ENCODE peak calls at places on chromosomes 6 and 20, in seven cellular contexts. One of them, this sample, is unnamed.

GRCh38 chr6:149212892-149213786 is 104.4 kb upstream of the TAB2 start:
- DNase-seq in cardiac fibroblast: no peak
- DNase-seq in mucosa of descending colon: no peak
- DNase-seq in PC-3: no peak
- DNase-seq in tibial artery: no peak
- DNase-seq in stomach: no peak
- DNase-seq in cardiac muscle cell: peak
- DNase-seq in this sample: no peak

GRCh38 chr6:38517005-38517404 is 122.7 kb downstream of the BTBD9 start:
- DNase-seq in mucosa of descending colon: peak
- DNase-seq in stomach: no peak
- DNase-seq in PC-3: peak
- DNase-seq in tibial artery: no peak
- DNase-seq in cardiac muscle cell: no peak
- DNase-seq in cardiac fibroblast: peak
- DNase-seq in this sample: peak

GRCh38 chr6:37192669-37193068 is 22.7 kb downstream of the PIM1 start:
- DNase-seq in stomach: no peak
- DNase-seq in cardiac muscle cell: no peak
- DNase-seq in mucosa of descending colon: no peak
- DNase-seq in PC-3: no peak
- DNase-seq in cardiac fibroblast: no peak
- DNase-seq in tibial artery: no peak
- DNase-seq in this sample: no peak

GRCh38 chr6:85551264-85551663 is 42.4 kb downstream of the SNX14 start:
- DNase-seq in PC-3: peak
- DNase-seq in tibial artery: no peak
- DNase-seq in mucosa of descending colon: no peak
- DNase-seq in stomach: no peak
- DNase-seq in cardiac fibroblast: peak
- DNase-seq in cardiac muscle cell: no peak
- DNase-seq in this sample: peak

GRCh38 chr6:119390276-119390793 is 40.8 kb upstream of the MAN1A1 start:
- DNase-seq in mucosa of descending colon: no peak
- DNase-seq in tibial artery: no peak
- DNase-seq in PC-3: no peak
- DNase-seq in stomach: no peak
- DNase-seq in cardiac muscle cell: peak
- DNase-seq in cardiac fibroblast: peak
- DNase-seq in this sample: peak

GRCh38 chr6:147782302-147782701 is 273.8 kb downstream of the SAMD5 start:
- DNase-seq in cardiac muscle cell: peak
- DNase-seq in PC-3: peak
- DNase-seq in cardiac fibroblast: no peak
- DNase-seq in tibial artery: no peak
- DNase-seq in mucosa of descending colon: no peak
- DNase-seq in stomach: no peak
- DNase-seq in this sample: peak

GRCh38 chr20:52150440-52151258 is 40.9 kb downstream of the ZFP64 start:
- DNase-seq in mucosa of descending colon: peak
- DNase-seq in PC-3: peak
- DNase-seq in cardiac muscle cell: peak
- DNase-seq in stomach: no peak
- DNase-seq in tibial artery: no peak
- DNase-seq in cardiac fibroblast: peak
- DNase-seq in this sample: peak

GRCh38 chr6:22658934-22659333 is 89.6 kb downstream of the HDGFL1 start:
- DNase-seq in cardiac muscle cell: no peak
- DNase-seq in tibial artery: no peak
- DNase-seq in cardiac fibroblast: no peak
- DNase-seq in PC-3: no peak
- DNase-seq in stomach: no peak
- DNase-seq in mucosa of descending colon: no peak
- DNase-seq in this sample: no peak

GRCh38 chr20:50283922-50284810 is 93.5 kb downstream of the CEBPB start:
- DNase-seq in PC-3: peak
- DNase-seq in cardiac muscle cell: no peak
- DNase-seq in stomach: peak
- DNase-seq in cardiac fibroblast: peak
- DNase-seq in mucosa of descending colon: no peak
- DNase-seq in tibial artery: peak
- DNase-seq in this sample: peak

GRCh38 chr20:52226370-52226769 is 34.8 kb upstream of the ZFP64 start:
- DNase-seq in PC-3: no peak
- DNase-seq in stomach: no peak
- DNase-seq in mucosa of descending colon: no peak
- DNase-seq in tibial artery: no peak
- DNase-seq in cardiac muscle cell: peak
- DNase-seq in cardiac fibroblast: no peak
- DNase-seq in this sample: no peak

GRCh38 chr20:14790771-14791517 is 453.5 kb upstream of the FLRT3 start:
- DNase-seq in cardiac fibroblast: no peak
- DNase-seq in tibial artery: no peak
- DNase-seq in stomach: no peak
- DNase-seq in PC-3: no peak
- DNase-seq in mucosa of descending colon: no peak
- DNase-seq in cardiac muscle cell: no peak
- DNase-seq in this sample: no peak

GRCh38 chr6:157860505-157860991 is 37.5 kb downstream of the SNX9 start:
- DNase-seq in cardiac fibroblast: no peak
- DNase-seq in PC-3: peak
- DNase-seq in cardiac muscle cell: no peak
- DNase-seq in mucosa of descending colon: no peak
- DNase-seq in stomach: no peak
- DNase-seq in tibial artery: no peak
- DNase-seq in this sample: no peak

GRCh38 chr20:40424695-40425094 is 264.3 kb downstream of the MAFB start:
- DNase-seq in cardiac fibroblast: no peak
- DNase-seq in stomach: no peak
- DNase-seq in tibial artery: no peak
- DNase-seq in cardiac muscle cell: no peak
- DNase-seq in PC-3: no peak
- DNase-seq in mucosa of descending colon: no peak
- DNase-seq in this sample: no peak

GRCh38 chr20:5630071-5630470 is 120.1 kb upstream of the SHLD1 start:
- DNase-seq in tibial artery: no peak
- DNase-seq in mucosa of descending colon: no peak
- DNase-seq in cardiac muscle cell: no peak
- DNase-seq in stomach: no peak
- DNase-seq in cardiac fibroblast: no peak
- DNase-seq in PC-3: no peak
- DNase-seq in this sample: no peak

GRCh38 chr6:140320081-140320798 is 945.8 kb upstream of the CITED2 start:
- DNase-seq in cardiac fibroblast: no peak
- DNase-seq in mucosa of descending colon: no peak
- DNase-seq in PC-3: no peak
- DNase-seq in stomach: no peak
- DNase-seq in tibial artery: no peak
- DNase-seq in cardiac muscle cell: no peak
- DNase-seq in this sample: no peak

GRCh38 chr6:136501514-136501913 is 48.7 kb downstream of the MAP7 start:
- DNase-seq in tibial artery: no peak
- DNase-seq in mucosa of descending colon: no peak
- DNase-seq in PC-3: no peak
- DNase-seq in stomach: no peak
- DNase-seq in cardiac muscle cell: peak
- DNase-seq in cardiac fibroblast: no peak
- DNase-seq in this sample: no peak

GRCh38 chr6:151958332-151958731 is 150.8 kb downstream of the ESR1 start:
- DNase-seq in PC-3: peak
- DNase-seq in tibial artery: no peak
- DNase-seq in cardiac fibroblast: peak
- DNase-seq in mucosa of descending colon: no peak
- DNase-seq in stomach: no peak
- DNase-seq in cardiac muscle cell: peak
- DNase-seq in this sample: peak

GRCh38 chr6:45658396-45658795 is 280.7 kb upstream of the SUPT3H start:
- DNase-seq in stomach: no peak
- DNase-seq in PC-3: no peak
- DNase-seq in cardiac muscle cell: peak
- DNase-seq in cardiac fibroblast: peak
- DNase-seq in tibial artery: no peak
- DNase-seq in mucosa of descending colon: no peak
- DNase-seq in this sample: no peak

GRCh38 chr6:24927234-24927955 is 8.4 kb downstream of the RIPOR2 start:
- DNase-seq in stomach: no peak
- DNase-seq in tibial artery: no peak
- DNase-seq in cardiac fibroblast: no peak
- DNase-seq in PC-3: no peak
- DNase-seq in mucosa of descending colon: no peak
- DNase-seq in cardiac muscle cell: no peak
- DNase-seq in this sample: no peak
- H3K4me3 ChIP-seq in stomach: no peak
- H3K4me3 ChIP-seq in tibial artery: no peak
- H3K4me3 ChIP-seq in cardiac fibroblast: no peak
- H3K4me3 ChIP-seq in PC-3: no peak
- H3K4me3 ChIP-seq in mucosa of descending colon: no peak
- H3K4me3 ChIP-seq in cardiac muscle cell: no peak
- H3K4me3 ChIP-seq in this sample: no peak

GRCh38 chr20:19820520-19821211 is 62.6 kb downstream of the RIN2 start:
- DNase-seq in cardiac muscle cell: no peak
- DNase-seq in mucosa of descending colon: no peak
- DNase-seq in cardiac fibroblast: peak
- DNase-seq in tibial artery: no peak
- DNase-seq in stomach: no peak
- DNase-seq in PC-3: no peak
- DNase-seq in this sample: no peak

GRCh38 chr20:19817017-19817416 is 59.0 kb downstream of the RIN2 start:
- DNase-seq in mucosa of descending colon: no peak
- DNase-seq in stomach: no peak
- DNase-seq in tibial artery: no peak
- DNase-seq in cardiac fibroblast: peak
- DNase-seq in cardiac muscle cell: peak
- DNase-seq in PC-3: peak
- DNase-seq in this sample: peak

GRCh38 chr20:19816386-19816785 is 58.3 kb downstream of the RIN2 start:
- DNase-seq in PC-3: peak
- DNase-seq in cardiac muscle cell: no peak
- DNase-seq in cardiac fibroblast: peak
- DNase-seq in stomach: no peak
- DNase-seq in tibial artery: no peak
- DNase-seq in mucosa of descending colon: no peak
- DNase-seq in this sample: no peak

GRCh38 chr20:19821605-19822004 is 63.5 kb downstream of the RIN2 start:
- DNase-seq in cardiac fibroblast: no peak
- DNase-seq in tibial artery: no peak
- DNase-seq in cardiac muscle cell: no peak
- DNase-seq in mucosa of descending colon: no peak
- DNase-seq in stomach: no peak
- DNase-seq in PC-3: no peak
- DNase-seq in this sample: no peak

GRCh38 chr20:19819149-19819548 is 61.1 kb downstream of the RIN2 start:
- DNase-seq in stomach: no peak
- DNase-seq in PC-3: no peak
- DNase-seq in cardiac muscle cell: no peak
- DNase-seq in mucosa of descending colon: no peak
- DNase-seq in tibial artery: no peak
- DNase-seq in cardiac fibroblast: no peak
- DNase-seq in this sample: no peak
- TF ChIP-seq CTCF in stomach: no peak
- TF ChIP-seq CTCF in PC-3: no peak
- TF ChIP-seq CTCF in cardiac muscle cell: no peak
- TF ChIP-seq CTCF in mucosa of descending colon: no peak
- TF ChIP-seq CTCF in tibial artery: no peak
- TF ChIP-seq CTCF in cardiac fibroblast: no peak
- TF ChIP-seq CTCF in this sample: no peak

DNA sequence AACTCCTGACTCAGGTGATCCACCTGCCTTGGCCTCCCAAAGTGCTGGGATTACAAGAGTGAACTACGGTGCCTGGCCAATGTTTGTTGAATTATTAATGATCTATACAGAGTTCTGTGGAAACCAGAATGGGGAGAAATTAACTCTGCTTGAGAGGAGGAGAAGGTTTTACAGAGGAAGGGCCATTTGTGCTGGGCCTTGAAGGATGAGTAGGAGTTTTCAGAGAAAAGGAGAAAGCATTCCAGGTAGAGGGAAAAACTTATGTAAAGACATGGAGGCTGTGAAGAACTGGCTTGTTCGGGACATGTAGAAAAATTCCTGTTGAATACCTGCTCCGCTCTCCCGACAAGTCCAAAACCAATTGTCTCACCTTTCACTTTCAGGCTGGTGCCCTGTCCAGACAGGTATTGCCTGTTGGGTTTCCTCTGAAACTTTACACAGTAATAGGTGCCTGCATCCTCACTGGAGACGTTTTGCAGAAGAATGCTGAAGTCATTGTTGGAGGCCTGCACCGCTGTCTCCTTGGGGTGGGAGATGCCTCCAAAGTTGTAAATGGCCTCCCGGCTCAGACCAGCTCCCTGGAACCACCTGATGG is 11.3 kb upstream of the NSFL1C start:
- DNase-seq in cardiac muscle cell: no peak
- DNase-seq in mucosa of descending colon: no peak
- DNase-seq in cardiac fibroblast: no peak
- DNase-seq in PC-3: peak
- DNase-seq in stomach: no peak
- DNase-seq in tibial artery: no peak
- DNase-seq in this sample: peak
- H3K4me3 ChIP-seq in cardiac muscle cell: no peak
- H3K4me3 ChIP-seq in mucosa of descending colon: no peak
- H3K4me3 ChIP-seq in cardiac fibroblast: no peak
- H3K4me3 ChIP-seq in PC-3: peak
- H3K4me3 ChIP-seq in stomach: no peak
- H3K4me3 ChIP-seq in tibial artery: no peak
- H3K4me3 ChIP-seq in this sample: peak

GRCh38 chr6:8707956-8708772 is 272.8 kb upstream of the SLC35B3 start:
- DNase-seq in stomach: peak
- DNase-seq in PC-3: peak
- DNase-seq in cardiac muscle cell: no peak
- DNase-seq in cardiac fibroblast: peak
- DNase-seq in mucosa of descending colon: peak
- DNase-seq in tibial artery: no peak
- DNase-seq in this sample: peak
- TF ChIP-seq CTCF in stomach: no peak
- TF ChIP-seq CTCF in PC-3: peak
- TF ChIP-seq CTCF in cardiac muscle cell: no peak
- TF ChIP-seq CTCF in cardiac fibroblast: no peak
- TF ChIP-seq CTCF in mucosa of descending colon: no peak
- TF ChIP-seq CTCF in tibial artery: peak
- TF ChIP-seq CTCF in this sample: peak

GRCh38 chr20:17679786-17680127 is 2.3 kb downstream of the RRBP1 start:
- DNase-seq in mucosa of descending colon: no peak
- DNase-seq in stomach: no peak
- DNase-seq in cardiac muscle cell: peak
- DNase-seq in cardiac fibroblast: no peak
- DNase-seq in PC-3: no peak
- DNase-seq in tibial artery: peak
- DNase-seq in this sample: no peak
- H3K4me3 ChIP-seq in mucosa of descending colon: no peak
- H3K4me3 ChIP-seq in stomach: peak
- H3K4me3 ChIP-seq in cardiac muscle cell: no peak
- H3K4me3 ChIP-seq in cardiac fibroblast: peak
- H3K4me3 ChIP-seq in PC-3: peak
- H3K4me3 ChIP-seq in tibial artery: peak
- H3K4me3 ChIP-seq in this sample: no peak

GRCh38 chr6:31321820-31322219 is 35.2 kb downstream of the HLA-B start:
- DNase-seq in cardiac muscle cell: no peak
- DNase-seq in cardiac fibroblast: no peak
- DNase-seq in tibial artery: no peak
- DNase-seq in PC-3: peak
- DNase-seq in stomach: no peak
- DNase-seq in mucosa of descending colon: peak
- DNase-seq in this sample: no peak
- TF ChIP-seq CTCF in cardiac muscle cell: no peak
- TF ChIP-seq CTCF in cardiac fibroblast: no peak
- TF ChIP-seq CTCF in tibial artery: no peak
- TF ChIP-seq CTCF in PC-3: no peak
- TF ChIP-seq CTCF in stomach: no peak
- TF ChIP-seq CTCF in mucosa of descending colon: no peak
- TF ChIP-seq CTCF in this sample: no peak

This sample was measured in epithelial cell of esophagus.